ENCODE peak calls at places on chromosomes 4 and X, in six cellular contexts. I is aorta, H is A549, M is ovary, O is cardiac fibroblast, Z is brain microvascular endothelial cell. J is an unnamed sample.

GRCh38 chrX:109911046-109911445 is 91.9 kb upstream of the TMEM164 start:
- DNase-seq in I (no peak), H (no peak), M (no peak), O (peak), Z (no peak), J (peak)

GRCh38 chr4:176656108-176656507 is 136.6 kb downstream of the VEGFC start:
- DNase-seq in I (no peak), H (no peak), M (no peak), O (no peak), Z (no peak), J (no peak)

GRCh38 chr4:7985891-7986441 is 46.3 kb upstream of the AFAP1 start:
- DNase-seq in I (no peak), H (no peak), M (no peak), O (no peak), Z (peak), J (no peak)

GRCh38 chrX:37684426-37684825 is 1.2 kb upstream of the XK start:
- DNase-seq in I (no peak), H (no peak), M (no peak), O (no peak), Z (no peak), J (no peak)

GRCh38 chr4:123826896-123827295 is 430.3 kb downstream of the SPRY1 start:
- DNase-seq in I (no peak), H (no peak), M (no peak), O (peak), Z (peak), J (peak)

GRCh38 chrX:45068555-45068954 is 132.1 kb downstream of the DIPK2B start:
- DNase-seq in I (no peak), H (no peak), M (no peak), O (no peak), Z (no peak), J (no peak)

GRCh38 chr4:80137631-80138030 is 59.7 kb upstream of the PRDM8 start:
- DNase-seq in I (no peak), H (no peak), M (no peak), O (no peak), Z (no peak), J (no peak)

GRCh38 chr4:82799006-82799881 is 648 bp upstream of the SCD5 start:
- DNase-seq in I (no peak), H (no peak), M (peak), O (no peak), Z (no peak), J (no peak)

GRCh38 chr4:151266542-151266941 is 10.4 kb upstream of the PRSS48 start:
- DNase-seq in I (no peak), H (no peak), M (no peak), O (peak), Z (no peak), J (peak)

GRCh38 chr4:184066584-184067300 is 150.9 kb downstream of the ENPP6 start:
- DNase-seq in I (no peak), H (no peak), M (no peak), O (no peak), Z (no peak), J (no peak)

GRCh38 chrX:75155830-75156525 is at the start of gene ABCB7:
- DNase-seq in I (peak), H (peak), M (peak), O (peak), Z (peak), J (peak)

GRCh38 chrX:75158054-75158453 is 2.0 kb upstream of the ABCB7 start:
- DNase-seq in I (no peak), H (no peak), M (no peak), O (no peak), Z (no peak), J (no peak)

GRCh38 chrX:75154871-75155270 is 1.2 kb downstream of the ABCB7 start:
- DNase-seq in I (no peak), H (no peak), M (no peak), O (no peak), Z (no peak), J (no peak)

GRCh38 chrX:75155454-75155829 is 641 bp downstream of the ABCB7 start:
- DNase-seq in I (no peak), H (peak), M (no peak), O (peak), Z (no peak), J (peak)

GRCh38 chrX:75156537-75156945 is 458 bp upstream of the ABCB7 start:
- DNase-seq in I (no peak), H (peak), M (no peak), O (peak), Z (peak), J (no peak)
- H3K4me3 ChIP-seq in I (peak), H (peak), M (peak), O (peak), Z (peak), J (peak)

GRCh38 chr4:171812377-171813194 is 618 bp upstream of the GALNTL6 start:
- DNase-seq in I (peak), H (peak), M (no peak), O (no peak), Z (no peak), J (no peak)

GRCh38 chr4:171813195-171813955 is at the start of gene GALNTL6:
- DNase-seq in I (peak), H (peak), M (no peak), O (peak), Z (no peak), J (peak)

GRCh38 chr4:171817026-171817425 is 3.8 kb downstream of the GALNTL6 start:
- DNase-seq in I (no peak), H (no peak), M (no peak), O (no peak), Z (no peak), J (no peak)

GRCh38 chr4:171809854-171810253 is 3.4 kb upstream of the GALNTL6 start:
- DNase-seq in I (no peak), H (no peak), M (no peak), O (no peak), Z (no peak), J (no peak)

GRCh38 chr4:171814545-171814944 is 1.3 kb downstream of the GALNTL6 start:
- DNase-seq in I (no peak), H (no peak), M (no peak), O (no peak), Z (no peak), J (no peak)
- H3K4me3 ChIP-seq in I (no peak), H (no peak), M (no peak), O (no peak), Z (no peak), J (no peak)

GRCh38 chr4:40908297-40908696 is 158.5 kb downstream of the NSUN7 start:
- DNase-seq in I (no peak), H (peak), M (no peak), O (no peak), Z (no peak), J (no peak)
- H3K4me3 ChIP-seq in I (no peak), H (no peak), M (no peak), O (no peak), Z (no peak), J (no peak)

GRCh38 chr4:113759696-113760093 is 1.8 kb downstream of the CAMK2D start:
- DNase-seq in I (no peak), H (no peak), M (no peak), O (peak), Z (no peak), J (peak)
- H3K4me3 ChIP-seq in I (peak), H (peak), M (peak), O (peak), Z (peak), J (peak)